ENCODE peak calls at places on chromosomes 13 and 19, in seven cellular contexts. T is A549, K is tibial nerve, G is breast epithelium, J is GM12864, B is GM20000, P is GM12865. V is an unnamed sample.

GRCh38 chr19:14434157-14434501 is 1.0 kb downstream of the PKN1 start:
- DNase-seq in G (no peak), J (no peak), T (no peak), K (no peak), B (no peak), P (no peak), V (no peak)

GRCh38 chr19:11693505-11694499 is 44.9 kb downstream of the ZNF823 start:
- DNase-seq in B (no peak), G (no peak), J (no peak), T (no peak), P (peak), K (no peak), V (no peak)

GRCh38 chr13:107091386-107091785 is 523.4 kb upstream of the ARGLU1 start:
- DNase-seq in T (no peak), J (no peak), P (no peak), G (no peak), B (no peak), K (no peak), V (no peak)

GRCh38 chr13:28138012-28138755 is at the start of gene PAN3:
- DNase-seq in B (peak), T (peak), K (peak), P (peak), J (peak), G (peak), V (peak)

GRCh38 chr13:81957121-81957520 is 1616.2 kb upstream of the SPRY2 start:
- DNase-seq in T (peak), J (no peak), G (no peak), B (no peak), P (no peak), K (no peak), V (peak)

GRCh38 chr13:40228486-40228885 is 438.0 kb downstream of the FOXO1 start:
- DNase-seq in J (no peak), T (no peak), G (no peak), P (no peak), B (no peak), K (no peak), V (no peak)

GRCh38 chr13:112891477-112892401 is 77.3 kb upstream of the MCF2L start:
- DNase-seq in T (no peak), B (no peak), K (no peak), J (no peak), P (no peak), G (no peak), V (no peak)

GRCh38 chr13:112983428-112984196 is 14.6 kb downstream of the MCF2L start:
- DNase-seq in J (no peak), P (no peak), T (no peak), B (no peak), K (no peak), G (no peak), V (no peak)

GRCh38 chr13:79571147-79571546 is 90.2 kb downstream of the NDFIP2 start:
- DNase-seq in T (no peak), J (no peak), P (no peak), K (no peak), B (no peak), G (no peak), V (no peak)

GRCh38 chr13:87684850-87685735 is 13.9 kb downstream of the SLITRK5 start:
- DNase-seq in T (no peak), B (no peak), J (no peak), G (no peak), K (no peak), P (no peak), V (no peak)

GRCh38 chr13:43942301-43942700 is 62.6 kb downstream of the LACC1 start:
- DNase-seq in T (no peak), G (no peak), B (no peak), K (no peak), J (no peak), P (no peak), V (no peak)

GRCh38 chr19:41521860-41522555 is 54.0 kb upstream of the CEACAM21 start:
- DNase-seq in B (peak), T (no peak), K (no peak), J (no peak), P (peak), G (no peak), V (peak)

GRCh38 chr13:72221276-72221962 is 354.4 kb upstream of the DACH1 start:
- DNase-seq in B (peak), K (no peak), T (peak), G (no peak), J (no peak), P (peak), V (no peak)
- TF ChIP-seq CTCF in B (peak), K (peak), T (peak), G (no peak), J (peak), P (peak), V (peak)

GRCh38 chr19:47411101-47411500 is 8.2 kb downstream of the MEIS3 start:
- DNase-seq in K (no peak), B (no peak), G (no peak), T (no peak), J (no peak), P (no peak), V (no peak)

GRCh38 chr19:47415953-47416666 is 3.2 kb downstream of the MEIS3 start:
- DNase-seq in P (no peak), J (no peak), B (no peak), T (no peak), K (no peak), G (no peak), V (no peak)

GRCh38 chr19:47416667-47417033 is 2.7 kb downstream of the MEIS3 start:
- DNase-seq in G (no peak), B (no peak), P (no peak), T (no peak), K (no peak), J (no peak), V (no peak)

GRCh38 chr19:47414469-47414868 is 4.9 kb downstream of the MEIS3 start:
- DNase-seq in G (no peak), P (peak), K (no peak), B (no peak), J (no peak), T (no peak), V (no peak)

GRCh38 chr19:47413941-47414340 is 5.4 kb downstream of the MEIS3 start:
- DNase-seq in P (no peak), T (no peak), B (no peak), G (no peak), J (no peak), K (no peak), V (no peak)
- TF ChIP-seq CTCF in P (no peak), T (no peak), B (no peak), G (no peak), J (no peak), K (no peak), V (no peak)

GRCh38 chr13:114142640-114143490 is 10.4 kb upstream of the RASA3 start:
- DNase-seq in K (no peak), G (no peak), J (no peak), B (no peak), P (peak), T (no peak), V (no peak)

GRCh38 chr13:114145722-114146121 is 13.3 kb upstream of the RASA3 start:
- DNase-seq in B (no peak), J (no peak), P (no peak), T (no peak), K (peak), G (no peak), V (no peak)

GRCh38 chr13:114144606-114145244 is 12.3 kb upstream of the RASA3 start:
- DNase-seq in T (no peak), J (no peak), G (no peak), B (no peak), P (no peak), K (peak), V (no peak)

GRCh38 chr13:114145256-114145655 is 12.8 kb upstream of the RASA3 start:
- DNase-seq in J (no peak), T (no peak), K (no peak), P (no peak), G (no peak), B (no peak), V (no peak)

GRCh38 chr13:114143806-114144605 is 11.6 kb upstream of the RASA3 start:
- DNase-seq in K (no peak), G (no peak), J (no peak), T (peak), B (peak), P (peak), V (peak)
- TF ChIP-seq CTCF in K (no peak), G (no peak), J (peak), T (peak), B (peak), P (peak), V (peak)

GRCh38 chr19:8580710-8581281 is 3.6 kb upstream of the MYO1F start:
- DNase-seq in B (peak), T (peak), G (peak), K (peak), J (no peak), P (peak), V (peak)

GRCh38 chr19:8577741-8578140 is 499 bp upstream of the MYO1F start:
- DNase-seq in J (no peak), P (no peak), B (no peak), G (no peak), T (no peak), K (no peak), V (no peak)

GRCh38 chr19:8577247-8577646 is at the start of gene MYO1F:
- DNase-seq in T (no peak), G (no peak), K (no peak), B (peak), P (peak), J (no peak), V (peak)

GRCh38 chr19:8576273-8576993 is 809 bp downstream of the MYO1F start:
- DNase-seq in P (peak), G (no peak), J (no peak), B (no peak), T (no peak), K (no peak), V (no peak)

DNA sequence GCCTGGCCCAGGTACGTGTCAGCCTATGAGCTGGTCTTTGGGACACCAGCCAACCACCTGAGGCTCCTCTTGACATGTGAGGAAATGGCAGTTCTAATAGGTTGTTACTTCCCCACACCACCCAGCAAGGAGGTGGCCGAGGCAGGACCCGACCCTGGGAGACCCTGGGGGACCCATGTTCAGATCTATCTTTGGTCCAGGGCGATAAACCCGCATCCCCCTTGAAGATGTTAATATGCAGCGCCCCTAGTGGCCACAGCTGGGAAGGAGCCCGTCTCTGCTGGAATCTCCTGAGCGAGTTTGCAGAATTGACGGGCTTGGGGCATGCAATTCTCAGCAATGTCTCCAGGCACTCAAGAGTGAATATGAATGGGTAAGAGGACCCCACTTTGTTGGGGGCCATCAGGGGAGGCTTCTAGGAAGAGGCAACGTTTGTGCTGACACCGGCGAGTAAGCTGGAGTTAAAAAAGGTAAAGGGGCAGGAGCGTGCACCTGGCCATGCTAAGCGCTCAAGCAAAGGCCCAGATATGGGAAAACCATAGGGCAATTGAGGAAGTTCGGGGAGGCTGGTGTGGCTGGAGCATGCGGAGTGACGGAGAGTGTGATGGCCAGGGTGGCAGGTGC is 1.5 kb upstream of the MYO1F start:
- DNase-seq in G (peak), P (peak), T (peak), B (peak), J (no peak), K (peak), V (peak)
- TF ChIP-seq CTCF in G (peak), P (peak), T (peak), B (peak), J (peak), K (peak), V (peak)

DNA sequence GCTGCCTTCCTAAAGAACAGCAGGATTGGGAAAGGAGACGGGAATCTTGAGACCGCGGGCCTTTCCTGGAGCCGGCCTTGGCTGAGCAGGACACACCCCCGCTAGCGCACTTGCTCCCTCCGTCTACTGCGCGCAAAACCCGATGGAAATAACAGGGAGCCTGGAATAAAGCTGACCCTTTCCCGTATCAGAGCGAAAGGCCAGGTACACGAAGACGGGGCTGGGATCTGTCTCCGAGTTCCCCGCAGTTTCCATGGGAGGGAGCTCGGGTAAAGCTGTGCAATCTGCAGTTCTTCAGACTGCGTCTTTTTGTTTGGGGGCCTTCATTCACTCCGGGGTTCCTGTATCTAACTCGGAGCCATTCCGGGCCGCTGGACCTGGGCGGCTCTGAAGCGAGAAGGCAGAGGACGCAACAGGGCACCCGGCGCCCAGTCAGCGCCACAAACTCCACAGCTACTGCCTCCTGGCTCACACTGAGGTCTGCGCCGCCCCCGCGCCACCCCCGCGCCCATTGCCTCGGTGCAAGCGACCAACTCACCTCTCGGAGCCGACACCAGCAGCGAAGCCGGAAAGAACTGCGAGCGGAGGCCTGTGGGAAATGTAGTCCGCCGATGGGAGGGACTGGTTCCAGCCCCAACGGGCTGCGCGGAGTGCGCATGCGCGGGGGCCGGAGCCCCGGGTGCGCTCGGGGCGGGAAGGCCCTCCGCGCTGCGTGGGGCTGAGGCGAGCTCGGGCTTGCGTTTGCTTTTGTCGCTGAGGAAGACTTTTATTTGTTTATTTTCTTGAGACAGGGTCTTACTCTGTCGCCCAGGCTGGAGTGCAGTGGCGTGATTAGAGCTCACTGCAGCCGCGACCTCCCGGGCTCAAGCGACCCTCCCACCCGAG is at the start of gene ZFP14:
- DNase-seq in J (peak), P (peak), T (peak), B (peak), K (peak), G (peak), V (peak)
- TF ChIP-seq CTCF in J (peak), P (peak), T (peak), B (peak), K (no peak), G (peak), V (peak)

GRCh38 chr13:80924596-80924995 is 583.7 kb upstream of the SPRY2 start:
- DNase-seq in B (no peak), P (no peak), G (no peak), K (no peak), T (no peak), J (no peak), V (no peak)

GRCh38 chr13:80928241-80928640 is 587.3 kb upstream of the SPRY2 start:
- DNase-seq in J (no peak), K (no peak), T (no peak), G (no peak), B (no peak), P (no peak), V (no peak)

GRCh38 chr13:80921971-80922370 is 581.0 kb upstream of the SPRY2 start:
- DNase-seq in J (no peak), K (no peak), B (no peak), T (no peak), P (no peak), G (no peak), V (no peak)

GRCh38 chr13:80921556-80921955 is 580.6 kb upstream of the SPRY2 start:
- DNase-seq in G (no peak), J (no peak), T (no peak), B (no peak), P (no peak), K (no peak), V (no peak)

GRCh38 chr13:80923907-80924306 is 583.0 kb upstream of the SPRY2 start:
- DNase-seq in J (no peak), T (no peak), P (no peak), G (no peak), K (no peak), B (no peak), V (peak)
- TF ChIP-seq CTCF in J (no peak), T (no peak), P (no peak), G (no peak), K (no peak), B (no peak), V (peak)

DNA sequence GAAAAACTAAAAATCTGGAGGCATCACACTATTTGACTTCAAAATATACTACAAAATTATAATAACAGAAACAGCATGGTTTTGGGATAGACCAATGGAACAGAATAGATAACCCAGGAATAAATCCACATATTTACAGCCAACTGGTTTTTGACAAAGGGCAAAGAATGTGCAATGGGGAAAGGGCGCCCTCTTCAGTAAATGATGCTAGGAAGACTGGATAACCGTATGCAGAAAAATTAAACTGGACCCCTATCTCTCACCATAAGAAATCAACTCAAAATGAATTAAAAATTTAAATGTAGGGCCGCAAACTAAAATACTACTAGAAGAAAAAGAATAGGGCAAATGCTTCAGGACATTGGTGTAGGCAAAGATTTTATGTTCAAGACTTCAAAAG is 440.5 kb upstream of the SGCG start:
- DNase-seq in K (no peak), T (no peak), P (no peak), B (no peak), J (no peak), G (no peak), V (no peak)
- TF ChIP-seq CTCF in K (no peak), T (no peak), P (no peak), B (no peak), J (peak), G (no peak), V (no peak)

GRCh38 chr13:64470751-64471150 is 2759.4 kb downstream of the PCDH9 start:
- DNase-seq in T (no peak), G (no peak), B (no peak), P (no peak), J (no peak), K (no peak), V (no peak)

DNA sequence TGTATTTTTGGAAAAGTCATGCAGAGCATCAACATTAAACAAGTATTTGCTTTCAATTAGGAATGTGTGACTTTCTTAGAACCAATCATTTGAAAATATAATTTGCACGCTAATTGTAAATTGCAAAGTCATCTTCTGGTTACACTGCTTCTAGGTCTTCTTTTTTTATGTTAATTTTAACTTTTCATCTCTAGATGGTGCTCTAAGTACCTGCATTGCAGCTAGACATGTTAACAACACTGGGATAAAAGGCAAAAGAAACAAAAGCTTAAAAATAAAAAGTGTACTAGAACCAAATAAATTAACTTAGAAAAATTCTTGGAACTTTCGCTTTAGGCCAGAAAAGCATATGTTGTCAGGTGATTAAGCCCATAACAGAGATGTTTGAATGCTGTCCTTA is 2758.2 kb downstream of the PCDH9 start:
- DNase-seq in K (no peak), P (no peak), G (no peak), J (no peak), T (peak), B (no peak), V (no peak)
- TF ChIP-seq CTCF in K (peak), P (no peak), G (no peak), J (no peak), T (peak), B (no peak), V (peak)

DNA sequence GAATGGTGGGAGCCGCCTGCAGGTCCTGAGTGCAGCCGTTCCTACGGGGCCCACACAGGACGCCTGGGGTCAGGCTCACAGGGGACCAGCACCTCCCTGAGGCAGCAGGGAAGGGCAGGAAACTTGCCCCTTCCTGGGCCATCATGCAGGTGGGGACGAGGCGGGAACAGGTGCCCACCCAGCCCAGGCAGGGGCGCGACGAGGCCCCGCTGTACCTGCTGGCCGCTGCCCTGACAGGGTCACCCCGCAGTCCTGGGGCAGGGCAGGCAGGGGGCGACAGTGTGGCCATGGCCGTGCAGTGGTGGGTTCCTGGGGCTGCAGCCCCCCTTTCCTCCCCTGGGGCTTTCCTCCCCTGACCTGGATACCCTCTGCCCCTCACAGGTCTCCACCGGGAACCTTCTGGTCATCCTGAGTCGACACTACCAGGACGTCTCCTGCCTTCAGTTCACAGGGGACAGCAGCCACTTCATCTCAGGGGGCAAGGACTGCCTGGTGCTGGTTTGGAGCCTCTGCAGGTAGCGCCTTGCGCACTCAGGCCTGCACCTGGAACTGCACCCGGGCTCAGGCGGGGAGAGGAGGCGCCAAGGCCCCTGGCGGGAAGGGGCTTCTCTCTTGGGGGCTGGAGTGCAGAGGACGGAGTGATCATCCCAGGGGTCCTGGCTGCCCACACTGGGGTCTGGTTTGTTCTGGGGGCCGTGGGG is 5.4 kb downstream of the WDR18 start:
- DNase-seq in B (no peak), K (no peak), T (no peak), P (no peak), J (no peak), G (no peak), V (no peak)
- TF ChIP-seq CTCF in B (no peak), K (no peak), T (no peak), P (peak), J (peak), G (no peak), V (peak)

V was measured in GM13977.